ENCODE peak calls at places on chromosomes 7 and 10, in four cellular contexts. T is GM10248; U is activated CD8-positive, alpha-beta memory T cell treated with anti-CD3 and anti-CD28 coated beads, Interleukin-2, amount 50 U/mL, for 48 hours; H is neural crest cell. P is an unnamed sample.

GRCh38 chr7:19410096-19410495 is 264.9 kb upstream of the FERD3L start:
- DNase-seq in T (no peak), U (no peak), H (no peak), P (no peak)

GRCh38 chr7:149772236-149772820 is 1.1 kb downstream of the ZNF467 start:
- DNase-seq in T (peak), U (no peak), H (no peak), P (no peak)

GRCh38 chr7:121530251-121531174 is 134.4 kb upstream of the FAM3C start:
- DNase-seq in T (peak), U (no peak), H (no peak), P (no peak)

GRCh38 chr7:17144313-17144712 is 154.1 kb upstream of the AHR start:
- DNase-seq in T (no peak), U (peak), H (no peak), P (no peak)

GRCh38 chr10:120415709-120416330 is 41.2 kb upstream of the PLPP4 start:
- DNase-seq in T (no peak), U (no peak), H (no peak), P (no peak)

GRCh38 chr10:12978885-12979284 is 22.6 kb downstream of the CCDC3 start:
- DNase-seq in T (no peak), U (no peak), H (no peak), P (peak)

GRCh38 chr10:107548301-107548700 is 383.8 kb upstream of the SORCS1 start:
- DNase-seq in T (no peak), U (no peak), H (no peak), P (no peak)

GRCh38 chr10:103888113-103888841 is 29.7 kb downstream of the STN1 start:
- DNase-seq in T (peak), U (no peak), H (no peak), P (peak)

GRCh38 chr10:132430231-132430743 is 33.3 kb downstream of the PWWP2B start:
- DNase-seq in T (no peak), U (no peak), H (no peak), P (no peak)

GRCh38 chr10:60896033-60896432 is 48.0 kb downstream of the RHOBTB1 start:
- DNase-seq in T (no peak), U (no peak), H (no peak), P (no peak)

GRCh38 chr10:80501381-80501912 is 36.3 kb upstream of the SH2D4B start:
- DNase-seq in T (no peak), U (peak), H (no peak), P (no peak)

GRCh38 chr10:5518143-5518542 is 6.6 kb upstream of the CALML3 start:
- DNase-seq in T (no peak), U (no peak), H (no peak), P (no peak)

GRCh38 chr7:131057524-131058065 is 270.1 kb upstream of the MKLN1 start:
- DNase-seq in T (no peak), U (no peak), H (no peak), P (no peak)

GRCh38 chr10:123651421-123652047 is 14.6 kb upstream of the GPR26 start:
- DNase-seq in T (no peak), U (peak), H (no peak), P (no peak)

GRCh38 chr10:95755511-95756004 is 405 bp upstream of the ENTPD1 start:
- DNase-seq in T (peak), U (no peak), H (no peak), P (no peak)

GRCh38 chr7:149722356-149722957 is 50.9 kb downstream of the ZNF467 start:
- DNase-seq in T (no peak), U (no peak), H (no peak), P (no peak)

GRCh38 chr10:124744688-124745055 is 494 bp upstream of the FAM53B start:
- DNase-seq in T (no peak), U (no peak), H (no peak), P (no peak)

GRCh38 chr7:108196004-108196403 is 65.8 kb upstream of the LAMB4 start:
- DNase-seq in T (no peak), U (no peak), H (no peak), P (no peak)

GRCh38 chr7:2266911-2267310 is 24.9 kb downstream of the NUDT1 start:
- DNase-seq in T (no peak), U (no peak), H (no peak), P (no peak)

GRCh38 chr10:75531571-75532031 is 100.2 kb downstream of the LRMDA start:
- DNase-seq in T (no peak), U (no peak), H (no peak), P (no peak)

GRCh38 chr7:75756340-75757297 is 15.4 kb downstream of the CCL26 start:
- DNase-seq in T (peak), U (no peak), H (peak), P (peak)

GRCh38 chr7:122135275-122135674 is 8.8 kb downstream of the AASS start:
- DNase-seq in T (no peak), U (no peak), H (no peak), P (no peak)

GRCh38 chr10:71939861-71940474 is 24.2 kb upstream of the CHST3 start:
- DNase-seq in T (no peak), U (no peak), H (no peak), P (no peak)

GRCh38 chr10:22927661-22928403 is at the start of gene ARMC3:
- DNase-seq in T (peak), U (peak), H (peak), P (no peak)

GRCh38 chr7:151304856-151305255 is 36.8 kb upstream of the NUB1 start:
- DNase-seq in T (peak), U (peak), H (no peak), P (no peak)

GRCh38 chr10:113666682-113667252 is 2.9 kb upstream of the NRAP start:
- DNase-seq in T (peak), U (no peak), H (no peak), P (peak)

GRCh38 chr7:52006674-52007073 is 690.1 kb upstream of the COBL start:
- DNase-seq in T (no peak), U (no peak), H (no peak), P (no peak)

GRCh38 chr7:122260336-122260735 is 44.2 kb downstream of the FEZF1 start:
- DNase-seq in T (no peak), U (no peak), H (no peak), P (no peak)

P was measured in Karpas-422.